ENCODE peak calls at places on chromosomes 1 and 21, in nine cellular contexts. F, W, L, K, O, N, T, H and X are unnamed samples.

GRCh38 chr1:226082959-226083302 is 20.4 kb downstream of the H3-3A start:
- DNase-seq in F (peak), W (peak), L (no peak), K (peak), O (peak), N (peak), T (peak), H (peak), X (no peak)

GRCh38 chr1:230170153-230170547 is 103.1 kb downstream of the GALNT2 start:
- DNase-seq in F (no peak), W (no peak), L (no peak), K (no peak), O (no peak), N (no peak), T (peak), H (no peak), X (no peak)

GRCh38 chr1:214550339-214551051 is 907 bp downstream of the PTPN14 start:
- DNase-seq in F (no peak), W (no peak), L (no peak), K (no peak), O (no peak), N (peak), T (no peak), H (no peak), X (peak)

GRCh38 chr1:209246660-209247059 is 336.9 kb upstream of the CAMK1G start:
- DNase-seq in F (no peak), W (no peak), L (no peak), K (no peak), O (peak), N (no peak), T (no peak), H (peak), X (no peak)

GRCh38 chr21:45379171-45379900 is 25.6 kb upstream of the COL18A1 start:
- DNase-seq in F (no peak), W (no peak), L (no peak), K (no peak), O (no peak), N (peak), T (no peak), H (no peak), X (no peak)

GRCh38 chr1:109444376-109444775 is 18.1 kb upstream of the PSMA5 start:
- DNase-seq in F (no peak), W (no peak), L (no peak), K (no peak), O (no peak), N (no peak), T (no peak), H (no peak), X (no peak)

GRCh38 chr1:234533034-234533571 is 54.1 kb upstream of the TARBP1 start:
- DNase-seq in F (no peak), W (peak), L (no peak), K (peak), O (peak), N (peak), T (no peak), H (peak), X (no peak)

GRCh38 chr1:202248861-202249260 is 55.3 kb downstream of the LGR6 start:
- DNase-seq in F (no peak), W (no peak), L (no peak), K (no peak), O (no peak), N (no peak), T (no peak), H (no peak), X (no peak)

GRCh38 chr1:33320619-33321165 is at the start of gene A3GALT2:
- DNase-seq in F (no peak), W (no peak), L (no peak), K (no peak), O (no peak), N (no peak), T (no peak), H (no peak), X (no peak)

GRCh38 chr1:118811156-118811555 is 177.0 kb downstream of the TBX15 start:
- DNase-seq in F (no peak), W (no peak), L (no peak), K (no peak), O (no peak), N (no peak), T (no peak), H (no peak), X (no peak)

GRCh38 chr1:162171078-162171477 is 101.6 kb downstream of the NOS1AP start:
- DNase-seq in F (no peak), W (peak), L (no peak), K (no peak), O (peak), N (no peak), T (no peak), H (no peak), X (no peak)

GRCh38 chr1:205263580-205264190 is 35.9 kb downstream of the TMCC2 start:
- DNase-seq in F (no peak), W (no peak), L (no peak), K (no peak), O (peak), N (no peak), T (no peak), H (peak), X (no peak)

GRCh38 chr1:45493116-45493697 is 2.2 kb upstream of the TESK2 start:
- DNase-seq in F (no peak), W (peak), L (no peak), K (no peak), O (peak), N (peak), T (peak), H (peak), X (peak)

GRCh38 chr1:66273674-66274073 is 260.3 kb upstream of the SGIP1 start:
- DNase-seq in F (no peak), W (no peak), L (no peak), K (no peak), O (no peak), N (no peak), T (no peak), H (no peak), X (no peak)

GRCh38 chr1:181318022-181318857 is 165.1 kb upstream of the CACNA1E start:
- DNase-seq in F (no peak), W (no peak), L (peak), K (no peak), O (no peak), N (no peak), T (no peak), H (no peak), X (peak)

GRCh38 chr1:234924450-234925355 is 203.9 kb downstream of the TOMM20 start:
- DNase-seq in F (no peak), W (no peak), L (no peak), K (no peak), O (no peak), N (peak), T (no peak), H (no peak), X (no peak)

GRCh38 chr1:215749423-215749822 is 182.3 kb downstream of the KCTD3 start:
- DNase-seq in F (no peak), W (no peak), L (no peak), K (no peak), O (peak), N (no peak), T (no peak), H (peak), X (no peak)

GRCh38 chr1:46444466-46444865 is 45.2 kb upstream of the DMBX1 start:
- DNase-seq in F (no peak), W (no peak), L (no peak), K (no peak), O (no peak), N (no peak), T (no peak), H (no peak), X (no peak)

GRCh38 chr1:184883304-184883815 is 90.9 kb downstream of the NIBAN1 start:
- DNase-seq in F (no peak), W (no peak), L (no peak), K (no peak), O (no peak), N (no peak), T (no peak), H (no peak), X (no peak)

GRCh38 chr1:98277111-98277510 is 356.3 kb upstream of the DPYD start:
- DNase-seq in F (no peak), W (no peak), L (no peak), K (no peak), O (peak), N (no peak), T (no peak), H (peak), X (no peak)

GRCh38 chr1:12196641-12197482 is 30.1 kb downstream of the TNFRSF1B start:
- DNase-seq in F (no peak), W (peak), L (no peak), K (no peak), O (no peak), N (no peak), T (no peak), H (no peak), X (peak)

GRCh38 chr1:245600658-245601057 is 445.9 kb downstream of the KIF26B start:
- DNase-seq in F (no peak), W (no peak), L (no peak), K (no peak), O (no peak), N (no peak), T (no peak), H (no peak), X (no peak)

GRCh38 chr1:46490603-46491499 is 1.2 kb downstream of the DMBX1 start:
- DNase-seq in F (no peak), W (no peak), L (no peak), K (no peak), O (no peak), N (no peak), T (no peak), H (no peak), X (peak)

GRCh38 chr1:187999973-188000372 is 1171.2 kb downstream of the PLA2G4A start:
- DNase-seq in F (no peak), W (no peak), L (no peak), K (no peak), O (peak), N (no peak), T (no peak), H (no peak), X (peak)

GRCh38 chr1:162192323-162192678 is 122.8 kb downstream of the NOS1AP start:
- DNase-seq in F (no peak), W (no peak), L (no peak), K (no peak), O (no peak), N (no peak), T (no peak), H (no peak), X (no peak)

GRCh38 chr1:68233202-68233601 is 879 bp upstream of the WLS start:
- DNase-seq in F (no peak), W (no peak), L (no peak), K (no peak), O (no peak), N (no peak), T (no peak), H (no peak), X (peak)
- H3K4me3 ChIP-seq in F (no peak), W (peak), L (no peak), K (peak), O (peak), N (no peak), T (no peak), H (peak), X (no peak)

GRCh38 chr1:150807674-150808073 is 386 bp downstream of the CTSK start:
- DNase-seq in F (no peak), W (no peak), L (no peak), K (no peak), O (peak), N (no peak), T (no peak), H (peak), X (no peak)

GRCh38 chr1:150807257-150807637 is 813 bp downstream of the CTSK start:
- DNase-seq in F (no peak), W (no peak), L (no peak), K (no peak), O (peak), N (no peak), T (no peak), H (peak), X (no peak)

GRCh38 chr1:150809651-150810050 is 1.6 kb upstream of the CTSK start:
- DNase-seq in F (no peak), W (no peak), L (no peak), K (no peak), O (peak), N (no peak), T (no peak), H (peak), X (no peak)

GRCh38 chr1:150808851-150809250 is 791 bp upstream of the CTSK start:
- DNase-seq in F (no peak), W (peak), L (no peak), K (no peak), O (peak), N (no peak), T (no peak), H (peak), X (no peak)

GRCh38 chr1:150808134-150808533 is at the start of gene CTSK:
- DNase-seq in F (no peak), W (peak), L (no peak), K (no peak), O (peak), N (no peak), T (no peak), H (peak), X (no peak)
- H3K4me3 ChIP-seq in F (no peak), W (peak), L (no peak), K (peak), O (peak), N (no peak), T (no peak), H (peak), X (peak)

DNA sequence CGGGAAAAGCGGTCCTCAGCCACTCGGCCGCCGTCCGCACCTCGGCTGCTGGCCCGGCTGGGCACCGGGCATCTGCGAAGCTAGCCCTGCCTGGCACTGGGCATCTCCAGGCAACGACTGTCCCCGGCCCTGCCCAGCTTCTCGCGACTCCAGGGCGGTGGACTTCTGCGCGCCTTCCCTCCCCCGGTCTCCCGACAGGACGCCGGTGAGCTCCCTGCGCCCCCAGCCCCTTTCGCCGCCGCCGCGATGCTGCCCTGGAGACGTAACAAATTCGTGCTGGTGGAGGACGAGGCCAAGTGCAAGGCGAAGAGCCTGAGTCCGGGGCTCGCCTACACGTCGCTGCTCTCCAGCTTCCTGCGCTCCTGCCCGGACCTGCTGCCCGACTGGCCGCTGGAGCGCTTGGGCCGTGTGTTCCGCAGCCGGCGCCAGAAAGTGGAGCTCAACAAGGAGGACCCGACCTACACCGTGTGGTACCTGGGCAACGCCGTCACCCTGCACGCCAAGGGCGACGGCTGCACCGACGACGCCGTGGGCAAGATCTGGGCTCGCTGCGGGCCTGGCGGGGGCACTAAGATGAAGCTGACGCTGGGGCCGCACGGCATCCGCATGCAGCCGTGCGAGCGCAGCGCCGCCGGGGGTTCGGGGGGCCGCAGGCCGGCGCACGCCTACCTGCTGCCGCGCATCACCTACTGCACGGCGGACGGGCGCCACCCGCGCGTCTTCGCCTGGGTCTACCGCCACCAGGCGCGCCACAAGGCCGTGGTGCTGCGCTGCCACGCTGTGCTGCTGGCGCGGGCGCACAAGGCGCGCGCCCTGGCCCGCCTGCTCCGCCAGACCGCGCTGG is 577 bp downstream of the FAM43B start:
- DNase-seq in F (no peak), W (no peak), L (peak), K (peak), O (peak), N (no peak), T (peak), H (peak), X (peak)
- H3K4me3 ChIP-seq in F (no peak), W (peak), L (peak), K (peak), O (peak), N (no peak), T (no peak), H (peak), X (peak)

DNA sequence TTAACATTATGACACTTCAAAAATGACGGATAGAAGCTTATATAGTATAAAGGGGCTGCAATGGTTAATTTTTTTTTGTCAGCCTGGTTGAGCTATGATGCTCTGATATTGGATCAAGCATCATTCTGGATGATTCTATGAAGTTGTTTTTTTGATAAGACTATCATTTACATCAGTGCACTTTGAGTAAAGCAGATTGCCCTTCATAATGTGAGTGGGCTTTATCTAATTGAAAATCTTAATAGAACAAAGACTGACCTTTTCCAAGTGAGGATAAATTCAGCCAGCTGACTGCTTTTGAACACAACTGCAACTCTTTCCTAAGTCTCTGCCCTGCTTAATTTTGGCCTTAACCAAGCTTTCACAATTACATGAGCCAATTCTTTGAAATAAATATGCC is 1476.2 kb downstream of the NCAM2 start:
- DNase-seq in F (no peak), W (no peak), L (no peak), K (no peak), O (no peak), N (no peak), T (no peak), H (no peak), X (no peak)
- H3K4me3 ChIP-seq in F (no peak), W (no peak), L (no peak), K (no peak), O (no peak), N (no peak), T (no peak), H (no peak), X (no peak)

GRCh38 chr1:167490765-167491164 is 27.6 kb downstream of the CD247 start:
- DNase-seq in F (no peak), W (no peak), L (no peak), K (no peak), O (no peak), N (no peak), T (no peak), H (no peak), X (no peak)
- H3K4me3 ChIP-seq in F (no peak), W (no peak), L (no peak), K (no peak), O (no peak), N (no peak), T (no peak), H (no peak), X (no peak)

GRCh38 chr1:223711838-223712183 is 528 bp upstream of the CAPN2 start:
- DNase-seq in F (no peak), W (no peak), L (no peak), K (no peak), O (no peak), N (peak), T (no peak), H (no peak), X (no peak)
- H3K4me3 ChIP-seq in F (peak), W (peak), L (peak), K (peak), O (peak), N (no peak), T (peak), H (peak), X (peak)